ENCODE peak calls at places on chromosomes 6 and 20, in six cellular contexts. V, M, E, K, B and H are unnamed samples.

GRCh38 chr20:2879148-2879547 is 5.9 kb downstream of the PTPRA start:
- DNase-seq in V (no peak), M (no peak), E (no peak), K (no peak), B (no peak), H (no peak)

GRCh38 chr6:100229512-100229911 is 235.2 kb downstream of the SIM1 start:
- DNase-seq in V (no peak), M (no peak), E (no peak), K (no peak), B (no peak), H (no peak)

GRCh38 chr6:162063666-162064065 is 663.9 kb downstream of the PRKN start:
- DNase-seq in V (no peak), M (no peak), E (no peak), K (no peak), B (no peak), H (no peak)

GRCh38 chr20:7691647-7692046 is 248.6 kb downstream of the HAO1 start:
- DNase-seq in V (no peak), M (no peak), E (no peak), K (no peak), B (no peak), H (no peak)

GRCh38 chr20:7627734-7628663 is 312.3 kb downstream of the HAO1 start:
- DNase-seq in V (no peak), M (no peak), E (no peak), K (no peak), B (no peak), H (no peak)

GRCh38 chr6:129645371-129646139 is 64.4 kb downstream of the ARHGAP18 start:
- DNase-seq in V (no peak), M (no peak), E (no peak), K (peak; percentile 65), B (no peak), H (no peak)

GRCh38 chr20:3237958-3238615 is 903 bp downstream of the SLC4A11 start:
- DNase-seq in V (no peak), M (no peak), E (no peak), K (no peak), B (peak; percentile 66), H (peak; percentile 82)

GRCh38 chr6:36322591-36322990 is 14.1 kb downstream of the BNIP5 start:
- DNase-seq in V (no peak), M (no peak), E (no peak), K (no peak), B (no peak), H (no peak)

GRCh38 chr20:41185013-41185757 is 47.8 kb downstream of the PLCG1 start:
- DNase-seq in V (no peak), M (peak; percentile 23), E (no peak), K (no peak), B (no peak), H (no peak)

GRCh38 chr20:61749406-61750075 is 316.1 kb downstream of the TAF4 start:
- DNase-seq in V (peak; percentile 51), M (no peak), E (no peak), K (no peak), B (no peak), H (no peak)

GRCh38 chr20:45629496-45630100 is at the start of gene WFDC10A:
- DNase-seq in V (no peak), M (peak; percentile 44), E (peak; percentile 47), K (peak; percentile 69), B (peak; percentile 90), H (no peak)

GRCh38 chr6:16318538-16318937 is 80.2 kb downstream of the GMPR start:
- DNase-seq in V (no peak), M (no peak), E (no peak), K (no peak), B (no peak), H (no peak)

GRCh38 chr6:684831-685636 is 7.9 kb downstream of the EXOC2 start:
- DNase-seq in V (no peak), M (no peak), E (no peak), K (no peak), B (no peak), H (no peak)

GRCh38 chr6:143059616-143060353 is 904 bp upstream of the AIG1 start:
- DNase-seq in V (no peak), M (no peak), E (peak; percentile 22), K (peak; percentile 62), B (peak; percentile 36), H (no peak)

GRCh38 chr6:135146160-135146920 is 34.8 kb upstream of the MYB start:
- DNase-seq in V (no peak), M (no peak), E (no peak), K (no peak), B (peak; percentile 40), H (no peak)

GRCh38 chr6:169520104-169520503 is 181.7 kb downstream of the WDR27 start:
- DNase-seq in V (no peak), M (no peak), E (no peak), K (no peak), B (no peak), H (no peak)

GRCh38 chr6:12608016-12608860 is 108.3 kb upstream of the PHACTR1 start:
- DNase-seq in V (no peak), M (no peak), E (no peak), K (no peak), B (no peak), H (no peak)

GRCh38 chr20:50391444-50392137 is 118.6 kb upstream of the PTPN1 start:
- DNase-seq in V (no peak), M (no peak), E (no peak), K (no peak), B (no peak), H (no peak)

GRCh38 chr6:79189760-79190159 is 44.7 kb downstream of the HMGN3 start:
- DNase-seq in V (no peak), M (no peak), E (no peak), K (no peak), B (no peak), H (no peak)

GRCh38 chr6:126531840-126532239 is 191.9 kb downstream of the CENPW start:
- DNase-seq in V (no peak), M (no peak), E (no peak), K (no peak), B (no peak), H (no peak)

GRCh38 chr6:169312658-169313346 is 59.2 kb upstream of the THBS2 start:
- DNase-seq in V (no peak), M (no peak), E (no peak), K (no peak), B (no peak), H (no peak)

GRCh38 chr6:3742426-3743344 is 8.8 kb downstream of the PXDC1 start:
- DNase-seq in V (peak; percentile 97), M (peak; percentile 94), E (peak; percentile 91), K (peak; percentile 48), B (peak; percentile 91), H (peak; percentile 96)

GRCh38 chr6:7073810-7074525 is 33.8 kb upstream of the RREB1 start:
- DNase-seq in V (peak; percentile 93), M (peak; percentile 46), E (peak; percentile 66), K (no peak), B (no peak), H (no peak)

GRCh38 chr20:49775229-49775693 is 37.4 kb upstream of the SLC9A8 start:
- DNase-seq in V (no peak), M (peak; percentile 84), E (peak; percentile 80), K (peak; percentile 77), B (peak; percentile 46), H (no peak)

GRCh38 chr20:10474606-10475184 is 39.6 kb downstream of the SLX4IP start:
- DNase-seq in V (peak; percentile 83), M (no peak), E (no peak), K (no peak), B (no peak), H (peak; percentile 13)

GRCh38 chr20:39144757-39145156 is 182.6 kb downstream of the DHX35 start:
- DNase-seq in V (no peak), M (no peak), E (no peak), K (no peak), B (no peak), H (no peak)

GRCh38 chr20:39146394-39146793 is 184.2 kb downstream of the DHX35 start:
- DNase-seq in V (no peak), M (no peak), E (no peak), K (no peak), B (peak; percentile 87), H (no peak)

GRCh38 chr20:39145921-39146320 is 183.8 kb downstream of the DHX35 start:
- DNase-seq in V (no peak), M (no peak), E (no peak), K (no peak), B (peak; percentile 22), H (no peak)
- TF ChIP-seq POLR2AphosphoS5 in V (no peak), M (no peak), E (no peak), K (no peak), B (no peak), H (no peak)

GRCh38 chr6:156065838-156066237 is 610.2 kb upstream of the NOX3 start:
- DNase-seq in V (no peak), M (no peak), E (no peak), K (no peak), B (no peak), H (no peak)
- H3K4me1 ChIP-seq in V (no peaks in the 10 kb centered on the region), M (no peaks in the 10 kb centered on the region), E (no peaks in the 10 kb centered on the region), K (no peaks in the 10 kb centered on the region), B (no peaks in the 10 kb centered on the region), H (no peaks in the 10 kb centered on the region)

GRCh38 chr20:17939622-17940446 is 28.8 kb downstream of the SNX5 start:
- DNase-seq in V (no peak), M (no peak), E (no peak), K (no peak), B (peak; percentile 52), H (no peak)

GRCh38 chr20:17941087-17941825 is 27.3 kb downstream of the SNX5 start:
- DNase-seq in V (no peak), M (no peak), E (no peak), K (no peak), B (no peak), H (no peak)

GRCh38 chr20:17936791-17937687 is 31.6 kb downstream of the SNX5 start:
- DNase-seq in V (no peak), M (peak; percentile 76), E (peak; percentile 60), K (no peak), B (peak; percentile 55), H (no peak)

GRCh38 chr20:17940447-17940971 is 28.1 kb downstream of the SNX5 start:
- DNase-seq in V (no peak), M (no peak), E (no peak), K (no peak), B (peak; percentile 66), H (no peak)

DNA sequence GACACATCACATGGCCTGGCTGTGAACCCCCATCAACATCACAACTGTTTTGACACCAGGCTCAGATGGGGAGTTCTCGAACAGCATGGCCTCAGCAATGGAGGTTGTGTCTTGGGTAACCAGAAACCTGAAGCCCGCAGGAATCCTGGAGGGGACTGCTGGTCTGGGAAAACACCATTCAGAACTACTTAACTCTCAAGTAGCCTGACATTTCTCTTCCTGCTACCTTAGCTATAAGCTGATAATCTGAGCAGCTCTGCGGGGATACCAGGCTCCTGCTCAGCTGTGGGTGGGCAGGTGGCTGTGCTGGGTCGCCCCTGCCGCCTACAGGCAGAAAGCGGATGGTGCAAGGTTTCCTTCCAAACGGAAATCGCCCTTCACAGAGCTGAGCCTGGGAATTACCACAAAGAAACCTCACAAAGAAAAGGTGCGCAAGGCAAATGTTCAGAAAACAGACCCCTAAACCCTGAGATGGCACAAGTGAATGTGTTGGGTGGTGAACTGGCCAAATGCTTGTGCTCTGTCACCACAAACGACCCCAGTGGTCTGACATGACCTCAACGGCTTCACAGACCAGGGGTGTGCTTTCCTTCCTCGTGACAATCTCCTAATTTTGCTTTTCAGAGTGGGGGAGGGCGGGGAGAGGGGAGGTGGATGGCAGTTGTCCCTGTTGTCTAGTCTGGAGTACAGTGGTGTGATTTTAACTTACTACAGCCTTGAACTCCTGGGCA is 29.5 kb downstream of the SNX5 start:
- DNase-seq in V (peak; percentile 89), M (peak; percentile 77), E (peak; percentile 78), K (peak; percentile 22), B (peak; percentile 93), H (peak; percentile 65)
- TF ChIP-seq POLR2AphosphoS5 in V (peak; percentile 68), M (no peak), E (no peak), K (peak; percentile 34), B (peak; percentile 26), H (peak; percentile 14)

GRCh38 chr6:21101694-21102093 is 491.9 kb upstream of the SOX4 start:
- DNase-seq in V (no peak), M (no peak), E (no peak), K (no peak), B (no peak), H (no peak)
- H3K4me1 ChIP-seq in V (peaks cover 12% of the 10 kb centered on the region), M (peaks cover 16% of the 10 kb centered on the region), E (no peaks in the 10 kb centered on the region), K (peaks cover 10% of the 10 kb centered on the region), B (peaks cover 28% of the 10 kb centered on the region), H (no peaks in the 10 kb centered on the region)